ENCODE peak calls at places on chromosomes 2 and 18, in nine cellular contexts. V is GM23338, F is stomach, X is suprapubic skin, H is endothelial cell of umbilical vein, I is HL-60, B is HCT116, E is HepG2, D is prostate gland. S is an unnamed sample.

GRCh38 chr2:86622878-86623548 is 652 bp downstream of the RNF103 start:
- DNase-seq in E (no peak), B (no peak), D (peak), X (no peak), F (peak), H (peak), I (no peak), V (peak), S (peak)

GRCh38 chr2:183490930-183491329 is 366.7 kb downstream of the NUP35 start:
- DNase-seq in V (no peak), H (no peak), D (no peak), B (no peak), I (no peak), F (no peak), E (no peak), X (no peak), S (peak)

GRCh38 chr18:61893304-61893970 is 630 bp upstream of the RNF152 start:
- DNase-seq in V (peak), D (peak), E (no peak), F (peak), X (no peak), I (no peak), H (peak), B (no peak), S (peak)

GRCh38 chr18:62625019-62625418 is 90.3 kb upstream of the PHLPP1 start:
- DNase-seq in V (no peak), D (no peak), I (no peak), B (no peak), X (peak), H (no peak), F (no peak), E (no peak), S (peak)

GRCh38 chr2:9422321-9423099 is 818 bp downstream of the ITGB1BP1 start:
- DNase-seq in I (peak), E (peak), B (peak), X (no peak), D (no peak), V (peak), F (peak), H (peak), S (peak)

GRCh38 chr2:26530696-26531095 is 52.8 kb upstream of the OTOF start:
- DNase-seq in F (no peak), E (no peak), D (no peak), X (peak), V (no peak), H (peak), B (no peak), I (no peak), S (peak)

GRCh38 chr2:190180313-190181065 is 118.0 kb upstream of the MSTN start:
- DNase-seq in F (peak), B (peak), D (peak), I (no peak), H (peak), V (peak), E (peak), X (peak), S (peak)

GRCh38 chr2:128311216-128311754 is 7.4 kb downstream of the HS6ST1 start:
- DNase-seq in F (peak), H (no peak), E (no peak), B (no peak), X (peak), I (no peak), D (peak), V (no peak), S (no peak)

GRCh38 chr2:28697602-28698149 is 54.0 kb upstream of the PPP1CB start:
- DNase-seq in H (no peak), V (no peak), E (no peak), X (no peak), F (no peak), D (no peak), I (no peak), B (no peak), S (no peak)

GRCh38 chr18:37426536-37427080 is 139.0 kb downstream of the CELF4 start:
- DNase-seq in V (no peak), D (no peak), F (no peak), H (no peak), X (no peak), I (no peak), E (no peak), B (no peak), S (no peak)

GRCh38 chr2:221518201-221518936 is 53.7 kb downstream of the EPHA4 start:
- DNase-seq in D (no peak), E (no peak), H (peak), V (no peak), I (no peak), B (no peak), F (no peak), X (no peak), S (no peak)

GRCh38 chr18:68177807-68178702 is 536.9 kb downstream of the TMX3 start:
- DNase-seq in F (peak), D (peak), E (peak), B (no peak), H (peak), X (no peak), V (no peak), I (no peak), S (no peak)

GRCh38 chr2:159396796-159397195 is 110.3 kb upstream of the WDSUB1 start:
- DNase-seq in E (no peak), H (no peak), D (no peak), B (no peak), V (no peak), F (no peak), I (no peak), X (no peak), S (no peak)

GRCh38 chr2:6944546-6944945 is 27.3 kb downstream of the RNF144A start:
- DNase-seq in D (no peak), I (no peak), F (no peak), E (no peak), V (no peak), H (no peak), B (no peak), X (no peak), S (no peak)

GRCh38 chr18:31493171-31493570 is 4.8 kb upstream of the DSG2 start:
- DNase-seq in B (no peak), V (no peak), X (no peak), E (no peak), F (no peak), H (no peak), I (no peak), D (no peak), S (no peak)

GRCh38 chr2:225620227-225620626 is 220.7 kb downstream of the NYAP2 start:
- DNase-seq in B (no peak), H (no peak), F (no peak), I (no peak), D (no peak), X (no peak), E (no peak), V (no peak), S (no peak)

GRCh38 chr2:232689152-232689910 is 7.8 kb upstream of the GIGYF2 start:
- DNase-seq in B (no peak), D (no peak), X (peak), E (no peak), I (no peak), V (no peak), H (peak), F (no peak), S (no peak)

GRCh38 chr2:233387667-233388528 is 33.6 kb downstream of the DGKD start:
- DNase-seq in X (peak), V (no peak), D (peak), E (peak), H (peak), B (no peak), I (no peak), F (peak), S (peak)

GRCh38 chr2:234257859-234258561 is 207.5 kb downstream of the SPP2 start:
- DNase-seq in F (peak), H (peak), D (peak), X (no peak), I (no peak), B (peak), E (peak), V (peak), S (no peak)

GRCh38 chr2:217915706-217916105 is 87.1 kb downstream of the TNS1 start:
- DNase-seq in F (no peak), V (no peak), B (no peak), E (no peak), I (no peak), X (no peak), D (no peak), H (no peak), S (peak)

GRCh38 chr2:102359527-102359926 is 3.9 kb downstream of the IL18R1 start:
- DNase-seq in I (no peak), X (no peak), F (no peak), B (no peak), D (no peak), H (no peak), V (no peak), E (no peak), S (no peak)

GRCh38 chr2:170340693-170341068 is 162.7 kb downstream of the MYO3B start:
- DNase-seq in B (no peak), E (no peak), H (no peak), F (no peak), V (no peak), D (no peak), I (no peak), X (no peak), S (no peak)

GRCh38 chr2:24885221-24886113 is 34.6 kb downstream of the ADCY3 start:
- DNase-seq in E (no peak), I (no peak), F (no peak), D (no peak), V (no peak), X (no peak), H (no peak), B (no peak), S (no peak)

GRCh38 chr18:10080372-10080771 is 166.6 kb downstream of the VAPA start:
- DNase-seq in F (no peak), I (no peak), V (no peak), X (no peak), E (no peak), B (no peak), D (no peak), H (no peak), S (no peak)

GRCh38 chr18:71237636-71238035 is 948.8 kb downstream of the SOCS6 start:
- DNase-seq in D (no peak), H (no peak), I (no peak), F (no peak), B (no peak), E (no peak), X (no peak), V (no peak), S (no peak)

GRCh38 chr2:8169443-8169842 is 512.4 kb upstream of the ID2 start:
- DNase-seq in I (no peak), X (no peak), V (no peak), F (no peak), E (no peak), H (peak), B (no peak), D (no peak), S (no peak)

GRCh38 chr2:74290466-74291216 is 52.6 kb downstream of the SLC4A5 start:
- DNase-seq in I (no peak), V (no peak), B (no peak), F (peak), E (no peak), D (no peak), H (no peak), X (no peak), S (no peak)

GRCh38 chr2:53091183-53091582 is 676.4 kb upstream of the CHAC2 start:
- DNase-seq in V (no peak), F (no peak), B (no peak), D (no peak), H (no peak), I (no peak), E (no peak), X (no peak), S (no peak)

GRCh38 chr2:11482473-11483031 is 16.6 kb upstream of the E2F6 start:
- DNase-seq in V (peak), X (no peak), I (no peak), B (no peak), H (no peak), F (no peak), D (no peak), E (no peak), S (no peak)

GRCh38 chr18:23924813-23925212 is 89.7 kb upstream of the TTC39C start:
- DNase-seq in X (no peak), I (no peak), D (no peak), V (no peak), H (no peak), B (no peak), F (no peak), E (no peak), S (no peak)

GRCh38 chr2:241180495-241180894 is 8.0 kb upstream of the ANO7 start:
- DNase-seq in X (no peak), I (no peak), B (peak), H (no peak), D (no peak), E (no peak), V (peak), F (no peak), S (no peak)

GRCh38 chr2:67057901-67058703 is 339.0 kb upstream of the ETAA1 start:
- DNase-seq in H (no peak), X (no peak), I (no peak), D (no peak), E (peak), B (no peak), F (no peak), V (no peak), S (no peak)

GRCh38 chr18:45775241-45775676 is 50.2 kb upstream of the SIGLEC15 start:
- DNase-seq in V (peak), F (peak), E (no peak), X (peak), I (peak), D (no peak), B (peak), H (peak), S (peak)

GRCh38 chr2:121099329-121100318 is 185.4 kb downstream of the TFCP2L1 start:
- DNase-seq in I (no peak), H (no peak), X (no peak), V (peak), F (peak), E (no peak), B (peak), D (no peak), S (peak)

DNA sequence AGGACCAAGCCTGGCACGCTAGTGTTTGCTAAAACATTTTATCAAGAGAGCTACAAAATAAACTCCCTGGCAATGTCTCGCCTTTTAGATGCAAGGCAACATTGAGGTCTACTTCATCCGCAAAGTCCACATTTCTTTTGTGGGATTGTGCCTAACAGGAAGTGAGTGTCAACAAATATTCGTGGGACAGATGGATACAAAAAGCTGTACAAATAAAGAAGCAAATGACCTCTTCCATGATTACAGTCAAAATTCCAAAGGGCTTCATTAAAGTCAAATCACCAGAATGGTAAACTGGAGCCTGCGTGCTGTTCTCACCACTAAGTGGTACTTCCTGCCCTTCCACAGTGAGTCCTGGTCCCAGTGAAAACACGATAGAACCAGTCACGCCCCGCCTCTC is 40.4 kb downstream of the L3MBTL4 start:
- DNase-seq in X (no peak), H (no peak), F (no peak), B (no peak), E (peak), D (no peak), I (no peak), V (no peak), S (no peak)
- H3K27ac ChIP-seq in X (no peak), H (no peak), F (no peak), B (no peak), E (peak), D (no peak), I (no peak), V (no peak), S (no peak)

DNA sequence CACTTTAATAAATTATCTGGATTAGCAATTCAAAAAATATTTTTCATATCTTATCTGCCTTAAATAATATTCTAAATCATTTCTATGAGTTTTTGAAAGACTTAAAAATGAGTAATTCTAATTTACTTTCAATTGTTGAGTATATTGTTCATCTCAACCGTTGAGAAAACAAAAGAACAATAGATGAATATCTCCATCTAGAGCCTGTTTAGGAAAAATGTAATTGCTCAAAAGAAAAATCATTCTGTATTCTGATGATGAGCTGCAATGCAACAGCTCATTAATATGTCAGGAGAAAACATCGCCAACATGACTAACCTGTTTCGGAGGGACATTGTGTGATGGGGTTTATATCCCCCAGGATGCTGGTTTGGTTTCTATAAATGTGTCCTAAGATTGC is 417.6 kb downstream of the SUCLG1 start:
- DNase-seq in X (no peak), E (no peak), H (no peak), B (no peak), D (no peak), F (no peak), I (no peak), V (no peak), S (no peak)
- TF ChIP-seq POLR2AphosphoS5 in X (no peak), E (no peak), H (no peak), B (no peak), D (no peak), F (no peak), I (no peak), V (no peak), S (no peak)

GRCh38 chr2:44348385-44348784 is 12.9 kb downstream of the PREPL start:
- DNase-seq in H (no peak), X (no peak), B (no peak), D (no peak), E (no peak), I (no peak), V (no peak), F (no peak), S (no peak)

DNA sequence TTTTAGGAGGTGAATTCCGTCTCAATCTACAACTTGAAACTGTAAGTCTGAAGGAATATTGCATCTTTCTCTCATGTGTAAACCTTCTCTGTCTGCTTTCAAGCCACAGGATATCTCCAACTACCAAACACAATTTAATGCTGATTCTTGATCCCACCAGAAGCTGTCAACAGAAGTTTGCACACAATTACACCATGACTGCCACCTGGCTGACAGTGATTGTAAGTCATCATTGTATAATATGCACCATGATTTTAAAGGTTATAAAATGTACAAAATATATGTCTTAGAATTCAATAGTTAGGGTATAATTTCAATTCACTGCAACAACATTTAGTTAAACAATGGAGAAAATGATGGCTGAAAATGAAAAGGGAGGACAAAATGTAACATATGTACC is 18.4 kb downstream of the PREPL start:
- DNase-seq in X (no peak), F (no peak), D (no peak), B (no peak), V (peak), E (peak), H (peak), I (no peak), S (no peak)
- TF ChIP-seq CTCF in X (no peak), F (peak), D (no peak), B (peak), V (peak), E (peak), H (no peak), I (no peak), S (no peak)

DNA sequence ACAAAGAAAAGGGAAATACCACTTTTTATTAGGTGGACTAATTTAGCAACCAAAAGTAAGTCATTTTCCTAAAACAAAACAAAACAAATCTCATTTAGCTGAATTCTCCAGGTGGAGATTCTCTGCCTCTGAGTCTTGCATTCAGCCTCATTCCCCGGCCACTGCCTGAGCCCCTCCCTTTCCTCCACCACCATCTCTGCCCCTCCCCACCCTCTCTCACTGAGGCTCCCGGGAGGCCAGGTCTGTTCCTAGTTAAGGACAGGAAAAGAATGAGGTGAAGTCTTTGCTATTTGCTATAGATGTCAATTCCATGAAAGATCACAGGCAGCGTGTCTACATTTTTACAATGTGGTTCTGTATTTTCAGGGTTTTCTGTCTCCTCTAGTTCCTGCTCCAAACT is 83.0 kb upstream of the SOX11 start:
- DNase-seq in E (no peak), F (no peak), D (no peak), I (no peak), H (no peak), B (no peak), X (no peak), V (peak), S (no peak)
- H3K27ac ChIP-seq in E (no peak), F (no peak), D (no peak), I (no peak), H (no peak), B (no peak), X (no peak), V (no peak), S (no peak)